ENCODE peak calls at places on chromosomes 3 and 15, in four cellular contexts. T is fibroblast of the conjunctiva, Z is progenitor cell of endocrine pancreas, Y is nucleus accumbens. P is an unnamed sample.

GRCh38 chr3:112579697-112580096 is 17.9 kb downstream of the SLC35A5 start:
- DNase-seq in Y (no peak), Z (no peak), T (peak), P (no peak)

GRCh38 chr3:4977889-4978258 is 1.4 kb upstream of the BHLHE40 start:
- DNase-seq in Z (no peak), Y (no peak), T (no peak), P (no peak)

GRCh38 chr15:99564221-99565030 is 1.4 kb upstream of the MEF2A start:
- DNase-seq in Y (no peak), T (no peak), Z (no peak), P (peak)

GRCh38 chr15:84992157-84992940 is 10.7 kb downstream of the PDE8A start:
- DNase-seq in T (peak), Y (no peak), Z (no peak), P (no peak)

GRCh38 chr15:40104865-40105516 is 3.7 kb downstream of the BMF start:
- DNase-seq in Y (peak), T (peak), Z (peak), P (peak)

GRCh38 chr3:189324538-189325138 is 152.9 kb downstream of the TPRG1 start:
- DNase-seq in T (no peak), Z (no peak), Y (no peak), P (peak)

GRCh38 chr3:17642474-17642873 is 100.0 kb downstream of the TBC1D5 start:
- DNase-seq in Y (no peak), Z (no peak), T (no peak), P (no peak)

GRCh38 chr3:112751564-112751963 is 95.1 kb downstream of the CD200R1L start:
- DNase-seq in Y (no peak), Z (no peak), T (no peak), P (no peak)

GRCh38 chr15:98649621-98649995 is 1.3 kb downstream of the IGF1R start:
- DNase-seq in Y (peak), T (no peak), Z (peak), P (peak)

P was measured in B cell.